ENCODE peak calls at places on chromosomes 5 and 9, in six cellular contexts. One of them, this sample, is unnamed.

GRCh38 chr5:178058321-178059012 is 54.9 kb upstream of the N4BP3 start:
- DNase-seq in GM12878: no peak
- DNase-seq in HCT116: no peak
- DNase-seq in endothelial cell of umbilical vein: no peak
- DNase-seq in SK-N-SH: no peak
- DNase-seq in H1: no peak
- DNase-seq in this sample: no peak

GRCh38 chr5:63843190-63843589 is 119.1 kb downstream of the HTR1A start:
- DNase-seq in GM12878: no peak
- DNase-seq in HCT116: no peak
- DNase-seq in endothelial cell of umbilical vein: no peak
- DNase-seq in SK-N-SH: no peak
- DNase-seq in H1: no peak
- DNase-seq in this sample: no peak

GRCh38 chr5:154892370-154892771 is 33.9 kb downstream of the CNOT8 start:
- DNase-seq in GM12878: no peak
- DNase-seq in HCT116: no peak
- DNase-seq in endothelial cell of umbilical vein: peak; percentile 13
- DNase-seq in SK-N-SH: no peak
- DNase-seq in H1: no peak
- DNase-seq in this sample: no peak

GRCh38 chr5:177470759-177471536 is 2.5 kb downstream of the DBN1 start:
- DNase-seq in GM12878: no peak
- DNase-seq in HCT116: no peak
- DNase-seq in endothelial cell of umbilical vein: no peak
- DNase-seq in SK-N-SH: no peak
- DNase-seq in H1: no peak
- DNase-seq in this sample: no peak

GRCh38 chr5:59756373-59757035 is 137.0 kb downstream of the PDE4D start:
- DNase-seq in GM12878: no peak
- DNase-seq in HCT116: no peak
- DNase-seq in endothelial cell of umbilical vein: no peak
- DNase-seq in SK-N-SH: no peak
- DNase-seq in H1: no peak
- DNase-seq in this sample: no peak

GRCh38 chr5:6461793-6462650 is 13.4 kb downstream of the UBE2QL1 start:
- DNase-seq in GM12878: no peak
- DNase-seq in HCT116: no peak
- DNase-seq in endothelial cell of umbilical vein: no peak
- DNase-seq in SK-N-SH: no peak
- DNase-seq in H1: no peak
- DNase-seq in this sample: no peak

GRCh38 chr5:52798952-52799351 is 11.2 kb downstream of the ITGA1 start:
- DNase-seq in GM12878: no peak
- DNase-seq in HCT116: no peak
- DNase-seq in endothelial cell of umbilical vein: no peak
- DNase-seq in SK-N-SH: no peak
- DNase-seq in H1: no peak
- DNase-seq in this sample: no peak

GRCh38 chr9:100229136-100229535 is 123.6 kb downstream of the TEX10 start:
- DNase-seq in GM12878: no peak
- DNase-seq in HCT116: no peak
- DNase-seq in endothelial cell of umbilical vein: no peak
- DNase-seq in SK-N-SH: no peak
- DNase-seq in H1: no peak
- DNase-seq in this sample: no peak

GRCh38 chr9:98040212-98040611 is 16.3 kb upstream of the NANS start:
- DNase-seq in GM12878: no peak
- DNase-seq in HCT116: no peak
- DNase-seq in endothelial cell of umbilical vein: no peak
- DNase-seq in SK-N-SH: no peak
- DNase-seq in H1: no peak
- DNase-seq in this sample: no peak

GRCh38 chr9:134293031-134293521 is 33.2 kb upstream of the RXRA start:
- DNase-seq in GM12878: no peak
- DNase-seq in HCT116: no peak
- DNase-seq in endothelial cell of umbilical vein: no peak
- DNase-seq in SK-N-SH: no peak
- DNase-seq in H1: no peak
- DNase-seq in this sample: no peak

GRCh38 chr9:135522137-135522877 is 1.1 kb downstream of the LCN1 start:
- DNase-seq in GM12878: no peak
- DNase-seq in HCT116: no peak
- DNase-seq in endothelial cell of umbilical vein: no peak
- DNase-seq in SK-N-SH: no peak
- DNase-seq in H1: peak; percentile 50
- DNase-seq in this sample: no peak

GRCh38 chr9:94847486-94847885 is 121.0 kb downstream of the AOPEP start:
- DNase-seq in GM12878: no peak
- DNase-seq in HCT116: no peak
- DNase-seq in endothelial cell of umbilical vein: peak; percentile 88
- DNase-seq in SK-N-SH: no peak
- DNase-seq in H1: no peak
- DNase-seq in this sample: no peak

GRCh38 chr9:130053504-130054427 is at the start of gene GPR107:
- DNase-seq in GM12878: no peak
- DNase-seq in HCT116: peak; percentile 27
- DNase-seq in endothelial cell of umbilical vein: peak; percentile 78
- DNase-seq in SK-N-SH: peak; percentile 97
- DNase-seq in H1: peak; percentile 88
- DNase-seq in this sample: no peak

GRCh38 chr9:35757527-35758275 is 3.6 kb upstream of the MSMP start:
- DNase-seq in GM12878: no peak
- DNase-seq in HCT116: no peak
- DNase-seq in endothelial cell of umbilical vein: peak; percentile 54
- DNase-seq in SK-N-SH: peak; percentile 72
- DNase-seq in H1: no peak
- DNase-seq in this sample: no peak

GRCh38 chr5:178785999-178786398 is 55.5 kb upstream of the ZNF354A start:
- DNase-seq in GM12878: no peak
- DNase-seq in HCT116: no peak
- DNase-seq in endothelial cell of umbilical vein: no peak
- DNase-seq in SK-N-SH: no peak
- DNase-seq in H1: no peak
- DNase-seq in this sample: no peak

GRCh38 chr9:136572596-136573313 is 26.9 kb upstream of the NOTCH1 start:
- DNase-seq in GM12878: no peak
- DNase-seq in HCT116: no peak
- DNase-seq in endothelial cell of umbilical vein: no peak
- DNase-seq in SK-N-SH: no peak
- DNase-seq in H1: no peak
- DNase-seq in this sample: no peak

GRCh38 chr9:135251996-135252760 is 164.7 kb downstream of the OLFM1 start:
- DNase-seq in GM12878: no peak
- DNase-seq in HCT116: no peak
- DNase-seq in endothelial cell of umbilical vein: no peak
- DNase-seq in SK-N-SH: no peak
- DNase-seq in H1: no peak
- DNase-seq in this sample: no peak

GRCh38 chr5:26700759-26701384 is 337.5 kb downstream of the CDH9 start:
- DNase-seq in GM12878: no peak
- DNase-seq in HCT116: no peak
- DNase-seq in endothelial cell of umbilical vein: no peak
- DNase-seq in SK-N-SH: peak; percentile 38
- DNase-seq in H1: peak; percentile 52
- DNase-seq in this sample: peak; percentile 34

GRCh38 chr5:115360036-115360685 is 63.7 kb upstream of the CCDC112 start:
- DNase-seq in GM12878: no peak
- DNase-seq in HCT116: no peak
- DNase-seq in endothelial cell of umbilical vein: no peak
- DNase-seq in SK-N-SH: no peak
- DNase-seq in H1: no peak
- DNase-seq in this sample: no peak

GRCh38 chr5:168332042-168332441 is 40.6 kb downstream of the WWC1 start:
- DNase-seq in GM12878: no peak
- DNase-seq in HCT116: no peak
- DNase-seq in endothelial cell of umbilical vein: no peak
- DNase-seq in SK-N-SH: no peak
- DNase-seq in H1: no peak
- DNase-seq in this sample: no peak

GRCh38 chr5:154371687-154372086 is 74.1 kb upstream of the SAP30L start:
- DNase-seq in GM12878: no peak
- DNase-seq in HCT116: no peak
- DNase-seq in endothelial cell of umbilical vein: no peak
- DNase-seq in SK-N-SH: no peak
- DNase-seq in H1: no peak
- DNase-seq in this sample: peak; percentile 75

GRCh38 chr5:34918025-34918424 is 2.5 kb downstream of the BRIX1 start:
- DNase-seq in GM12878: no peak
- DNase-seq in HCT116: no peak
- DNase-seq in endothelial cell of umbilical vein: no peak
- DNase-seq in SK-N-SH: no peak
- DNase-seq in H1: no peak
- DNase-seq in this sample: no peak

GRCh38 chr5:35030426-35030825 is 17.3 kb downstream of the AGXT2 start:
- DNase-seq in GM12878: no peak
- DNase-seq in HCT116: no peak
- DNase-seq in endothelial cell of umbilical vein: no peak
- DNase-seq in SK-N-SH: no peak
- DNase-seq in H1: no peak
- DNase-seq in this sample: no peak

GRCh38 chr5:107541400-107541799 is 129.3 kb downstream of the EFNA5 start:
- DNase-seq in GM12878: no peak
- DNase-seq in HCT116: no peak
- DNase-seq in endothelial cell of umbilical vein: peak; percentile 34
- DNase-seq in SK-N-SH: no peak
- DNase-seq in H1: no peak
- DNase-seq in this sample: no peak

GRCh38 chr5:103375863-103376591 is 117.5 kb downstream of the MACIR start:
- DNase-seq in GM12878: no peak
- DNase-seq in HCT116: no peak
- DNase-seq in endothelial cell of umbilical vein: no peak
- DNase-seq in SK-N-SH: no peak
- DNase-seq in H1: no peak
- DNase-seq in this sample: no peak
- H3K4me3 ChIP-seq in GM12878: no peak overlapping the region
- H3K4me3 ChIP-seq in HCT116: no peak overlapping the region
- H3K4me3 ChIP-seq in endothelial cell of umbilical vein: no peak overlapping the region
- H3K4me3 ChIP-seq in SK-N-SH: no peak overlapping the region
- H3K4me3 ChIP-seq in H1: no peak overlapping the region
- H3K4me3 ChIP-seq in this sample: no peak overlapping the region

GRCh38 chr9:109441296-109441695 is 56.8 kb downstream of the PTPN3 start:
- DNase-seq in GM12878: no peak
- DNase-seq in HCT116: no peak
- DNase-seq in endothelial cell of umbilical vein: no peak
- DNase-seq in SK-N-SH: peak; percentile 26
- DNase-seq in H1: no peak
- DNase-seq in this sample: no peak

GRCh38 chr9:109442716-109443115 is 55.4 kb downstream of the PTPN3 start:
- DNase-seq in GM12878: no peak
- DNase-seq in HCT116: no peak
- DNase-seq in endothelial cell of umbilical vein: no peak
- DNase-seq in SK-N-SH: no peak
- DNase-seq in H1: no peak
- DNase-seq in this sample: no peak

GRCh38 chr9:109439378-109440116 is 58.6 kb downstream of the PTPN3 start:
- DNase-seq in GM12878: no peak
- DNase-seq in HCT116: no peak
- DNase-seq in endothelial cell of umbilical vein: no peak
- DNase-seq in SK-N-SH: no peak
- DNase-seq in H1: no peak
- DNase-seq in this sample: no peak

GRCh38 chr9:109440117-109440515 is 58.0 kb downstream of the PTPN3 start:
- DNase-seq in GM12878: no peak
- DNase-seq in HCT116: no peak
- DNase-seq in endothelial cell of umbilical vein: no peak
- DNase-seq in SK-N-SH: no peak
- DNase-seq in H1: no peak
- DNase-seq in this sample: no peak

GRCh38 chr9:109440797-109441287 is 57.3 kb downstream of the PTPN3 start:
- DNase-seq in GM12878: no peak
- DNase-seq in HCT116: peak; percentile 67
- DNase-seq in endothelial cell of umbilical vein: peak; percentile 74
- DNase-seq in SK-N-SH: peak; percentile 74
- DNase-seq in H1: peak; percentile 63
- DNase-seq in this sample: peak; percentile 75
- TF ChIP-seq POLR2AphosphoS5 in GM12878: no peak
- TF ChIP-seq POLR2AphosphoS5 in HCT116: no peak
- TF ChIP-seq POLR2AphosphoS5 in endothelial cell of umbilical vein: no peak
- TF ChIP-seq POLR2AphosphoS5 in SK-N-SH: no peak
- TF ChIP-seq POLR2AphosphoS5 in H1: no peak
- TF ChIP-seq POLR2AphosphoS5 in this sample: no peak

GRCh38 chr9:116837038-116837998 is 150.2 kb downstream of the TRIM32 start:
- DNase-seq in GM12878: no peak
- DNase-seq in HCT116: no peak
- DNase-seq in endothelial cell of umbilical vein: no peak
- DNase-seq in SK-N-SH: no peak
- DNase-seq in H1: no peak
- DNase-seq in this sample: no peak
- H3K9ac ChIP-seq in GM12878: no peak overlapping the region
- H3K9ac ChIP-seq in HCT116: no peak overlapping the region
- H3K9ac ChIP-seq in endothelial cell of umbilical vein: no peak overlapping the region
- H3K9ac ChIP-seq in SK-N-SH: no peak overlapping the region
- H3K9ac ChIP-seq in H1: no peak overlapping the region
- H3K9ac ChIP-seq in this sample: no peak overlapping the region

DNA sequence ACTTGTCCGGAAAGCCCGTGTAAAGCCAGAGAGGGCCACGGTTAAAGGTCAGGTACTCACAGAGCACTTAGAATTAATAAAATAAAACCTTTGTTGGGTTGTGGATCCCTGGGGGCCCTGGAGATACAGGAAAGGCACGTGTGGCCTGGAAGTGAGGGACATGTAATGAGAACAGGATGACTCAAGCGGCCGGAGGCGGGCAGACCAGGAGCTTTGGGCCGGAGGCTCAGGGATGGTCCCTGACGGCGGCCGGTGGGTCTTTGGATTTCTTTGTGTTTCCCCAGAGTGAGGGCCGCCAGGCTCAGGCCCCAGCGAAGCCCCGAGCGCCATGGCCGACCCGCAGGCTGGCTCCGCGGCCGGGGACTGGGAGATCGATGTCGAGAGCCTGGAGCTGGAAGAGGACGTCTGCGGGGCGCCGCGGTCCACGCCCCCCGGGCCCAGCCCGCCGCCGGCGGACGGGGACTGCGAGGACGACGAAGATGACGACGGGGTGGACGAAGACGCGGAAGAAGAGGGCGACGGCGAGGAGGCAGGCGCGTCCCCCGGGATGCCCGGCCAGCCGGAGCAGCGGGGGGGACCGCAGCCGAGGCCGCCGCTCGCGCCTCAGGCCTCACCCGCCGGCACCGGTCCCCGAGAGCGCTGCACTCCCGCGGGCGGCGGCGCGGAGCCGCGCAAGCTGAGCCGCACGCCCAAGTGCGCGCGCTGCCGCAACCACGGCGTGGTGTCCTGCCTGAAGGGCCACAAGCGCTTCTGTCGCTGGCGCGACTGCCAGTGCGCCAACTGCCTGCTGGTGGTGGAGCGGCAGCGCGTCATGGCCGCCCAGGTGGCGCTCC is 1.3 kb downstream of the DMRT2 start:
- DNase-seq in GM12878: no peak
- DNase-seq in HCT116: no peak
- DNase-seq in endothelial cell of umbilical vein: no peak
- DNase-seq in SK-N-SH: no peak
- DNase-seq in H1: peak; percentile 83
- DNase-seq in this sample: no peak
- H3K4me3 ChIP-seq in GM12878: no peak overlapping the region
- H3K4me3 ChIP-seq in HCT116: no peak overlapping the region
- H3K4me3 ChIP-seq in endothelial cell of umbilical vein: no peak overlapping the region
- H3K4me3 ChIP-seq in SK-N-SH: no peak overlapping the region
- H3K4me3 ChIP-seq in H1: peak overlapping the region; percentile 41
- H3K4me3 ChIP-seq in this sample: no peak overlapping the region